ENCODE peak calls at places on chromosomes 4 and X, in ten cellular contexts. One of them, this sample, is unnamed.

GRCh38 chr4:8323947-8324555 is 54.5 kb downstream of the HTRA3 start:
- DNase-seq in A172: no peak
- DNase-seq in activated CD8-positive, alpha-beta memory T cell treated with anti-CD3 and anti-CD28 coated beads for 1 hour: no peak
- DNase-seq in NCI-H748 treated with DMSO at 0.1 percent for 48 hours: no peak
- DNase-seq in activated T-cell treated with anti-CD3 and anti-CD28 coated beads, Interleukin-2, amount 50 U/mL, for 1 hour: peak; percentile 8
- DNase-seq in RWPE1: no peak
- DNase-seq in stimulated activated naive CD8-positive, alpha-beta T cell treated with anti-CD3 and anti-CD28 coated beads, Interleukin-15, Interleukin-2, amounts not matched to agents 100 U/mL and 50 U/mL, for 24 hours: no peak
- DNase-seq in CD8-positive, alpha-beta memory T cell: no peak
- DNase-seq in HS-5: no peak
- DNase-seq in AG09309: no peak
- DNase-seq in this sample: peak; percentile 59

GRCh38 chr4:121360496-121360895 is 20.3 kb downstream of the QRFPR start:
- DNase-seq in A172: no peak
- DNase-seq in activated CD8-positive, alpha-beta memory T cell treated with anti-CD3 and anti-CD28 coated beads for 1 hour: no peak
- DNase-seq in NCI-H748 treated with DMSO at 0.1 percent for 48 hours: no peak
- DNase-seq in activated T-cell treated with anti-CD3 and anti-CD28 coated beads, Interleukin-2, amount 50 U/mL, for 1 hour: no peak
- DNase-seq in RWPE1: no peak
- DNase-seq in stimulated activated naive CD8-positive, alpha-beta T cell treated with anti-CD3 and anti-CD28 coated beads, Interleukin-15, Interleukin-2, amounts not matched to agents 100 U/mL and 50 U/mL, for 24 hours: no peak
- DNase-seq in CD8-positive, alpha-beta memory T cell: no peak
- DNase-seq in HS-5: no peak
- DNase-seq in AG09309: no peak
- DNase-seq in this sample: no peak

GRCh38 chr4:26062221-26062620 is 148.2 kb downstream of the SMIM20 start:
- DNase-seq in A172: no peak
- DNase-seq in activated CD8-positive, alpha-beta memory T cell treated with anti-CD3 and anti-CD28 coated beads for 1 hour: no peak
- DNase-seq in NCI-H748 treated with DMSO at 0.1 percent for 48 hours: no peak
- DNase-seq in activated T-cell treated with anti-CD3 and anti-CD28 coated beads, Interleukin-2, amount 50 U/mL, for 1 hour: no peak
- DNase-seq in RWPE1: no peak
- DNase-seq in stimulated activated naive CD8-positive, alpha-beta T cell treated with anti-CD3 and anti-CD28 coated beads, Interleukin-15, Interleukin-2, amounts not matched to agents 100 U/mL and 50 U/mL, for 24 hours: no peak
- DNase-seq in CD8-positive, alpha-beta memory T cell: no peak
- DNase-seq in HS-5: no peak
- DNase-seq in AG09309: no peak
- DNase-seq in this sample: no peak

GRCh38 chr4:6221296-6221850 is 21.0 kb upstream of the JAKMIP1 start:
- DNase-seq in A172: no peak
- DNase-seq in activated CD8-positive, alpha-beta memory T cell treated with anti-CD3 and anti-CD28 coated beads for 1 hour: no peak
- DNase-seq in NCI-H748 treated with DMSO at 0.1 percent for 48 hours: peak; percentile 88
- DNase-seq in activated T-cell treated with anti-CD3 and anti-CD28 coated beads, Interleukin-2, amount 50 U/mL, for 1 hour: no peak
- DNase-seq in RWPE1: no peak
- DNase-seq in stimulated activated naive CD8-positive, alpha-beta T cell treated with anti-CD3 and anti-CD28 coated beads, Interleukin-15, Interleukin-2, amounts not matched to agents 100 U/mL and 50 U/mL, for 24 hours: no peak
- DNase-seq in CD8-positive, alpha-beta memory T cell: no peak
- DNase-seq in HS-5: no peak
- DNase-seq in AG09309: no peak
- DNase-seq in this sample: no peak

GRCh38 chrX:129779086-129779672 is 570 bp upstream of the SASH3 start:
- DNase-seq in A172: no peak
- DNase-seq in activated CD8-positive, alpha-beta memory T cell treated with anti-CD3 and anti-CD28 coated beads for 1 hour: no peak
- DNase-seq in NCI-H748 treated with DMSO at 0.1 percent for 48 hours: no peak
- DNase-seq in activated T-cell treated with anti-CD3 and anti-CD28 coated beads, Interleukin-2, amount 50 U/mL, for 1 hour: no peak
- DNase-seq in RWPE1: no peak
- DNase-seq in stimulated activated naive CD8-positive, alpha-beta T cell treated with anti-CD3 and anti-CD28 coated beads, Interleukin-15, Interleukin-2, amounts not matched to agents 100 U/mL and 50 U/mL, for 24 hours: no peak
- DNase-seq in CD8-positive, alpha-beta memory T cell: no peak
- DNase-seq in HS-5: no peak
- DNase-seq in AG09309: no peak
- DNase-seq in this sample: no peak

GRCh38 chrX:54357414-54358377 is at the start of gene WNK3:
- DNase-seq in A172: peak; percentile 75
- DNase-seq in activated CD8-positive, alpha-beta memory T cell treated with anti-CD3 and anti-CD28 coated beads for 1 hour: no peak
- DNase-seq in NCI-H748 treated with DMSO at 0.1 percent for 48 hours: peak; percentile 78
- DNase-seq in activated T-cell treated with anti-CD3 and anti-CD28 coated beads, Interleukin-2, amount 50 U/mL, for 1 hour: peak; percentile 42
- DNase-seq in RWPE1: peak; percentile 60
- DNase-seq in stimulated activated naive CD8-positive, alpha-beta T cell treated with anti-CD3 and anti-CD28 coated beads, Interleukin-15, Interleukin-2, amounts not matched to agents 100 U/mL and 50 U/mL, for 24 hours: peak; percentile 45
- DNase-seq in CD8-positive, alpha-beta memory T cell: peak; percentile 4
- DNase-seq in HS-5: peak; percentile 36
- DNase-seq in AG09309: no peak
- DNase-seq in this sample: peak; percentile 71

GRCh38 chr4:177380730-177381287 is 61.4 kb downstream of the AGA start:
- DNase-seq in A172: no peak
- DNase-seq in activated CD8-positive, alpha-beta memory T cell treated with anti-CD3 and anti-CD28 coated beads for 1 hour: no peak
- DNase-seq in NCI-H748 treated with DMSO at 0.1 percent for 48 hours: no peak
- DNase-seq in activated T-cell treated with anti-CD3 and anti-CD28 coated beads, Interleukin-2, amount 50 U/mL, for 1 hour: no peak
- DNase-seq in RWPE1: no peak
- DNase-seq in stimulated activated naive CD8-positive, alpha-beta T cell treated with anti-CD3 and anti-CD28 coated beads, Interleukin-15, Interleukin-2, amounts not matched to agents 100 U/mL and 50 U/mL, for 24 hours: no peak
- DNase-seq in CD8-positive, alpha-beta memory T cell: no peak
- DNase-seq in HS-5: no peak
- DNase-seq in AG09309: no peak
- DNase-seq in this sample: no peak

GRCh38 chr4:140884431-140885058 is 128.4 kb upstream of the TBC1D9 start:
- DNase-seq in A172: peak; percentile 72
- DNase-seq in activated CD8-positive, alpha-beta memory T cell treated with anti-CD3 and anti-CD28 coated beads for 1 hour: no peak
- DNase-seq in NCI-H748 treated with DMSO at 0.1 percent for 48 hours: peak; percentile 55
- DNase-seq in activated T-cell treated with anti-CD3 and anti-CD28 coated beads, Interleukin-2, amount 50 U/mL, for 1 hour: no peak
- DNase-seq in RWPE1: peak; percentile 49
- DNase-seq in stimulated activated naive CD8-positive, alpha-beta T cell treated with anti-CD3 and anti-CD28 coated beads, Interleukin-15, Interleukin-2, amounts not matched to agents 100 U/mL and 50 U/mL, for 24 hours: peak; percentile 9
- DNase-seq in CD8-positive, alpha-beta memory T cell: no peak
- DNase-seq in HS-5: peak; percentile 18
- DNase-seq in AG09309: peak; percentile 55
- DNase-seq in this sample: no peak

GRCh38 chr4:140223056-140223810 is 69.2 kb upstream of the MAML3 start:
- DNase-seq in A172: no peak
- DNase-seq in activated CD8-positive, alpha-beta memory T cell treated with anti-CD3 and anti-CD28 coated beads for 1 hour: no peak
- DNase-seq in NCI-H748 treated with DMSO at 0.1 percent for 48 hours: no peak
- DNase-seq in activated T-cell treated with anti-CD3 and anti-CD28 coated beads, Interleukin-2, amount 50 U/mL, for 1 hour: no peak
- DNase-seq in RWPE1: no peak
- DNase-seq in stimulated activated naive CD8-positive, alpha-beta T cell treated with anti-CD3 and anti-CD28 coated beads, Interleukin-15, Interleukin-2, amounts not matched to agents 100 U/mL and 50 U/mL, for 24 hours: no peak
- DNase-seq in CD8-positive, alpha-beta memory T cell: no peak
- DNase-seq in HS-5: no peak
- DNase-seq in AG09309: no peak
- DNase-seq in this sample: no peak

GRCh38 chr4:183532823-183533222 is 28.0 kb downstream of the ING2 start:
- DNase-seq in A172: peak; percentile 69
- DNase-seq in activated CD8-positive, alpha-beta memory T cell treated with anti-CD3 and anti-CD28 coated beads for 1 hour: no peak
- DNase-seq in NCI-H748 treated with DMSO at 0.1 percent for 48 hours: no peak
- DNase-seq in activated T-cell treated with anti-CD3 and anti-CD28 coated beads, Interleukin-2, amount 50 U/mL, for 1 hour: no peak
- DNase-seq in RWPE1: no peak
- DNase-seq in stimulated activated naive CD8-positive, alpha-beta T cell treated with anti-CD3 and anti-CD28 coated beads, Interleukin-15, Interleukin-2, amounts not matched to agents 100 U/mL and 50 U/mL, for 24 hours: no peak
- DNase-seq in CD8-positive, alpha-beta memory T cell: no peak
- DNase-seq in HS-5: peak; percentile 44
- DNase-seq in AG09309: peak; percentile 80
- DNase-seq in this sample: no peak

GRCh38 chr4:88054909-88055308 is 47.5 kb downstream of the PKD2 start:
- DNase-seq in A172: peak; percentile 59
- DNase-seq in activated CD8-positive, alpha-beta memory T cell treated with anti-CD3 and anti-CD28 coated beads for 1 hour: no peak
- DNase-seq in NCI-H748 treated with DMSO at 0.1 percent for 48 hours: no peak
- DNase-seq in activated T-cell treated with anti-CD3 and anti-CD28 coated beads, Interleukin-2, amount 50 U/mL, for 1 hour: no peak
- DNase-seq in RWPE1: peak; percentile 23
- DNase-seq in stimulated activated naive CD8-positive, alpha-beta T cell treated with anti-CD3 and anti-CD28 coated beads, Interleukin-15, Interleukin-2, amounts not matched to agents 100 U/mL and 50 U/mL, for 24 hours: no peak
- DNase-seq in CD8-positive, alpha-beta memory T cell: no peak
- DNase-seq in HS-5: peak; percentile 5
- DNase-seq in AG09309: no peak
- DNase-seq in this sample: no peak

GRCh38 chrX:115948018-115948923 is 222.3 kb upstream of the AGTR2 start:
- DNase-seq in A172: no peak
- DNase-seq in activated CD8-positive, alpha-beta memory T cell treated with anti-CD3 and anti-CD28 coated beads for 1 hour: no peak
- DNase-seq in NCI-H748 treated with DMSO at 0.1 percent for 48 hours: no peak
- DNase-seq in activated T-cell treated with anti-CD3 and anti-CD28 coated beads, Interleukin-2, amount 50 U/mL, for 1 hour: no peak
- DNase-seq in RWPE1: no peak
- DNase-seq in stimulated activated naive CD8-positive, alpha-beta T cell treated with anti-CD3 and anti-CD28 coated beads, Interleukin-15, Interleukin-2, amounts not matched to agents 100 U/mL and 50 U/mL, for 24 hours: no peak
- DNase-seq in CD8-positive, alpha-beta memory T cell: no peak
- DNase-seq in HS-5: no peak
- DNase-seq in AG09309: no peak
- DNase-seq in this sample: no peak

GRCh38 chrX:38347136-38347535 is 5.3 kb upstream of the OTC start:
- DNase-seq in A172: peak; percentile 56
- DNase-seq in activated CD8-positive, alpha-beta memory T cell treated with anti-CD3 and anti-CD28 coated beads for 1 hour: no peak
- DNase-seq in NCI-H748 treated with DMSO at 0.1 percent for 48 hours: no peak
- DNase-seq in activated T-cell treated with anti-CD3 and anti-CD28 coated beads, Interleukin-2, amount 50 U/mL, for 1 hour: no peak
- DNase-seq in RWPE1: no peak
- DNase-seq in stimulated activated naive CD8-positive, alpha-beta T cell treated with anti-CD3 and anti-CD28 coated beads, Interleukin-15, Interleukin-2, amounts not matched to agents 100 U/mL and 50 U/mL, for 24 hours: no peak
- DNase-seq in CD8-positive, alpha-beta memory T cell: no peak
- DNase-seq in HS-5: peak; percentile 46
- DNase-seq in AG09309: peak; percentile 25
- DNase-seq in this sample: no peak

GRCh38 chr4:83250666-83251065 is 33.9 kb downstream of the COQ2 start:
- DNase-seq in A172: no peak
- DNase-seq in activated CD8-positive, alpha-beta memory T cell treated with anti-CD3 and anti-CD28 coated beads for 1 hour: no peak
- DNase-seq in NCI-H748 treated with DMSO at 0.1 percent for 48 hours: no peak
- DNase-seq in activated T-cell treated with anti-CD3 and anti-CD28 coated beads, Interleukin-2, amount 50 U/mL, for 1 hour: no peak
- DNase-seq in RWPE1: no peak
- DNase-seq in stimulated activated naive CD8-positive, alpha-beta T cell treated with anti-CD3 and anti-CD28 coated beads, Interleukin-15, Interleukin-2, amounts not matched to agents 100 U/mL and 50 U/mL, for 24 hours: no peak
- DNase-seq in CD8-positive, alpha-beta memory T cell: no peak
- DNase-seq in HS-5: no peak
- DNase-seq in AG09309: no peak
- DNase-seq in this sample: no peak

GRCh38 chr4:152486414-152487389 is 49.2 kb downstream of the FBXW7 start:
- DNase-seq in A172: no peak
- DNase-seq in activated CD8-positive, alpha-beta memory T cell treated with anti-CD3 and anti-CD28 coated beads for 1 hour: no peak
- DNase-seq in NCI-H748 treated with DMSO at 0.1 percent for 48 hours: no peak
- DNase-seq in activated T-cell treated with anti-CD3 and anti-CD28 coated beads, Interleukin-2, amount 50 U/mL, for 1 hour: no peak
- DNase-seq in RWPE1: no peak
- DNase-seq in stimulated activated naive CD8-positive, alpha-beta T cell treated with anti-CD3 and anti-CD28 coated beads, Interleukin-15, Interleukin-2, amounts not matched to agents 100 U/mL and 50 U/mL, for 24 hours: no peak
- DNase-seq in CD8-positive, alpha-beta memory T cell: no peak
- DNase-seq in HS-5: no peak
- DNase-seq in AG09309: no peak
- DNase-seq in this sample: no peak

GRCh38 chr4:25299476-25300203 is 12.9 kb upstream of the ZCCHC4 start:
- DNase-seq in A172: no peak
- DNase-seq in activated CD8-positive, alpha-beta memory T cell treated with anti-CD3 and anti-CD28 coated beads for 1 hour: no peak
- DNase-seq in NCI-H748 treated with DMSO at 0.1 percent for 48 hours: peak; percentile 13
- DNase-seq in activated T-cell treated with anti-CD3 and anti-CD28 coated beads, Interleukin-2, amount 50 U/mL, for 1 hour: no peak
- DNase-seq in RWPE1: peak; percentile 47
- DNase-seq in stimulated activated naive CD8-positive, alpha-beta T cell treated with anti-CD3 and anti-CD28 coated beads, Interleukin-15, Interleukin-2, amounts not matched to agents 100 U/mL and 50 U/mL, for 24 hours: no peak
- DNase-seq in CD8-positive, alpha-beta memory T cell: no peak
- DNase-seq in HS-5: no peak
- DNase-seq in AG09309: no peak
- DNase-seq in this sample: no peak

GRCh38 chr4:146520894-146521542 is 722 bp downstream of the SLC10A7 start:
- DNase-seq in A172: peak; percentile 40
- DNase-seq in activated CD8-positive, alpha-beta memory T cell treated with anti-CD3 and anti-CD28 coated beads for 1 hour: no peak
- DNase-seq in NCI-H748 treated with DMSO at 0.1 percent for 48 hours: no peak
- DNase-seq in activated T-cell treated with anti-CD3 and anti-CD28 coated beads, Interleukin-2, amount 50 U/mL, for 1 hour: peak; percentile 22
- DNase-seq in RWPE1: peak; percentile 29
- DNase-seq in stimulated activated naive CD8-positive, alpha-beta T cell treated with anti-CD3 and anti-CD28 coated beads, Interleukin-15, Interleukin-2, amounts not matched to agents 100 U/mL and 50 U/mL, for 24 hours: peak; percentile 23
- DNase-seq in CD8-positive, alpha-beta memory T cell: peak; percentile 7
- DNase-seq in HS-5: peak; percentile 4
- DNase-seq in AG09309: peak; percentile 23
- DNase-seq in this sample: peak; percentile 66

GRCh38 chr4:124253080-124253479 is 459.5 kb downstream of the ANKRD50 start:
- DNase-seq in A172: no peak
- DNase-seq in activated CD8-positive, alpha-beta memory T cell treated with anti-CD3 and anti-CD28 coated beads for 1 hour: no peak
- DNase-seq in NCI-H748 treated with DMSO at 0.1 percent for 48 hours: peak; percentile 90
- DNase-seq in activated T-cell treated with anti-CD3 and anti-CD28 coated beads, Interleukin-2, amount 50 U/mL, for 1 hour: no peak
- DNase-seq in RWPE1: no peak
- DNase-seq in stimulated activated naive CD8-positive, alpha-beta T cell treated with anti-CD3 and anti-CD28 coated beads, Interleukin-15, Interleukin-2, amounts not matched to agents 100 U/mL and 50 U/mL, for 24 hours: no peak
- DNase-seq in CD8-positive, alpha-beta memory T cell: no peak
- DNase-seq in HS-5: no peak
- DNase-seq in AG09309: no peak
- DNase-seq in this sample: no peak

GRCh38 chr4:182521006-182521405 is 277.8 kb downstream of the TENM3 start:
- DNase-seq in A172: no peak
- DNase-seq in activated CD8-positive, alpha-beta memory T cell treated with anti-CD3 and anti-CD28 coated beads for 1 hour: no peak
- DNase-seq in NCI-H748 treated with DMSO at 0.1 percent for 48 hours: no peak
- DNase-seq in activated T-cell treated with anti-CD3 and anti-CD28 coated beads, Interleukin-2, amount 50 U/mL, for 1 hour: no peak
- DNase-seq in RWPE1: no peak
- DNase-seq in stimulated activated naive CD8-positive, alpha-beta T cell treated with anti-CD3 and anti-CD28 coated beads, Interleukin-15, Interleukin-2, amounts not matched to agents 100 U/mL and 50 U/mL, for 24 hours: no peak
- DNase-seq in CD8-positive, alpha-beta memory T cell: no peak
- DNase-seq in HS-5: no peak
- DNase-seq in AG09309: no peak
- DNase-seq in this sample: no peak

GRCh38 chr4:70830054-70830453 is 9.6 kb downstream of the GRSF1 start:
- DNase-seq in A172: no peak
- DNase-seq in activated CD8-positive, alpha-beta memory T cell treated with anti-CD3 and anti-CD28 coated beads for 1 hour: no peak
- DNase-seq in NCI-H748 treated with DMSO at 0.1 percent for 48 hours: no peak
- DNase-seq in activated T-cell treated with anti-CD3 and anti-CD28 coated beads, Interleukin-2, amount 50 U/mL, for 1 hour: no peak
- DNase-seq in RWPE1: no peak
- DNase-seq in stimulated activated naive CD8-positive, alpha-beta T cell treated with anti-CD3 and anti-CD28 coated beads, Interleukin-15, Interleukin-2, amounts not matched to agents 100 U/mL and 50 U/mL, for 24 hours: no peak
- DNase-seq in CD8-positive, alpha-beta memory T cell: no peak
- DNase-seq in HS-5: no peak
- DNase-seq in AG09309: no peak
- DNase-seq in this sample: no peak

GRCh38 chr4:41022116-41022515 is 192.2 kb downstream of the APBB2 start:
- DNase-seq in A172: no peak
- DNase-seq in activated CD8-positive, alpha-beta memory T cell treated with anti-CD3 and anti-CD28 coated beads for 1 hour: no peak
- DNase-seq in NCI-H748 treated with DMSO at 0.1 percent for 48 hours: no peak
- DNase-seq in activated T-cell treated with anti-CD3 and anti-CD28 coated beads, Interleukin-2, amount 50 U/mL, for 1 hour: no peak
- DNase-seq in RWPE1: no peak
- DNase-seq in stimulated activated naive CD8-positive, alpha-beta T cell treated with anti-CD3 and anti-CD28 coated beads, Interleukin-15, Interleukin-2, amounts not matched to agents 100 U/mL and 50 U/mL, for 24 hours: no peak
- DNase-seq in CD8-positive, alpha-beta memory T cell: no peak
- DNase-seq in HS-5: peak; percentile 24
- DNase-seq in AG09309: peak; percentile 51
- DNase-seq in this sample: no peak

GRCh38 chrX:27391601-27392000 is 71.5 kb downstream of the PPP4R3C start:
- DNase-seq in A172: no peak
- DNase-seq in activated CD8-positive, alpha-beta memory T cell treated with anti-CD3 and anti-CD28 coated beads for 1 hour: no peak
- DNase-seq in NCI-H748 treated with DMSO at 0.1 percent for 48 hours: no peak
- DNase-seq in activated T-cell treated with anti-CD3 and anti-CD28 coated beads, Interleukin-2, amount 50 U/mL, for 1 hour: no peak
- DNase-seq in RWPE1: no peak
- DNase-seq in stimulated activated naive CD8-positive, alpha-beta T cell treated with anti-CD3 and anti-CD28 coated beads, Interleukin-15, Interleukin-2, amounts not matched to agents 100 U/mL and 50 U/mL, for 24 hours: no peak
- DNase-seq in CD8-positive, alpha-beta memory T cell: no peak
- DNase-seq in HS-5: no peak
- DNase-seq in AG09309: no peak
- DNase-seq in this sample: no peak

GRCh38 chrX:44042731-44043130 is 69.5 kb upstream of the NDP start:
- DNase-seq in A172: no peak
- DNase-seq in activated CD8-positive, alpha-beta memory T cell treated with anti-CD3 and anti-CD28 coated beads for 1 hour: no peak
- DNase-seq in NCI-H748 treated with DMSO at 0.1 percent for 48 hours: no peak
- DNase-seq in activated T-cell treated with anti-CD3 and anti-CD28 coated beads, Interleukin-2, amount 50 U/mL, for 1 hour: no peak
- DNase-seq in RWPE1: no peak
- DNase-seq in stimulated activated naive CD8-positive, alpha-beta T cell treated with anti-CD3 and anti-CD28 coated beads, Interleukin-15, Interleukin-2, amounts not matched to agents 100 U/mL and 50 U/mL, for 24 hours: no peak
- DNase-seq in CD8-positive, alpha-beta memory T cell: no peak
- DNase-seq in HS-5: no peak
- DNase-seq in AG09309: no peak
- DNase-seq in this sample: no peak

GRCh38 chr4:69754926-69755580 is 5.4 kb downstream of the SULT1B1 start:
- DNase-seq in A172: no peak
- DNase-seq in activated CD8-positive, alpha-beta memory T cell treated with anti-CD3 and anti-CD28 coated beads for 1 hour: no peak
- DNase-seq in NCI-H748 treated with DMSO at 0.1 percent for 48 hours: no peak
- DNase-seq in activated T-cell treated with anti-CD3 and anti-CD28 coated beads, Interleukin-2, amount 50 U/mL, for 1 hour: no peak
- DNase-seq in RWPE1: no peak
- DNase-seq in stimulated activated naive CD8-positive, alpha-beta T cell treated with anti-CD3 and anti-CD28 coated beads, Interleukin-15, Interleukin-2, amounts not matched to agents 100 U/mL and 50 U/mL, for 24 hours: no peak
- DNase-seq in CD8-positive, alpha-beta memory T cell: no peak
- DNase-seq in HS-5: no peak
- DNase-seq in AG09309: no peak
- DNase-seq in this sample: no peak

GRCh38 chr4:129515356-129515755 is 419.4 kb downstream of the C4orf33 start:
- DNase-seq in A172: no peak
- DNase-seq in activated CD8-positive, alpha-beta memory T cell treated with anti-CD3 and anti-CD28 coated beads for 1 hour: no peak
- DNase-seq in NCI-H748 treated with DMSO at 0.1 percent for 48 hours: no peak
- DNase-seq in activated T-cell treated with anti-CD3 and anti-CD28 coated beads, Interleukin-2, amount 50 U/mL, for 1 hour: no peak
- DNase-seq in RWPE1: no peak
- DNase-seq in stimulated activated naive CD8-positive, alpha-beta T cell treated with anti-CD3 and anti-CD28 coated beads, Interleukin-15, Interleukin-2, amounts not matched to agents 100 U/mL and 50 U/mL, for 24 hours: no peak
- DNase-seq in CD8-positive, alpha-beta memory T cell: no peak
- DNase-seq in HS-5: peak; percentile 4
- DNase-seq in AG09309: no peak
- DNase-seq in this sample: no peak

GRCh38 chr4:176034498-176034897 is 31.1 kb upstream of the WDR17 start:
- DNase-seq in A172: peak; percentile 21
- DNase-seq in activated CD8-positive, alpha-beta memory T cell treated with anti-CD3 and anti-CD28 coated beads for 1 hour: no peak
- DNase-seq in NCI-H748 treated with DMSO at 0.1 percent for 48 hours: no peak
- DNase-seq in activated T-cell treated with anti-CD3 and anti-CD28 coated beads, Interleukin-2, amount 50 U/mL, for 1 hour: no peak
- DNase-seq in RWPE1: peak; percentile 8
- DNase-seq in stimulated activated naive CD8-positive, alpha-beta T cell treated with anti-CD3 and anti-CD28 coated beads, Interleukin-15, Interleukin-2, amounts not matched to agents 100 U/mL and 50 U/mL, for 24 hours: peak; percentile 8
- DNase-seq in CD8-positive, alpha-beta memory T cell: no peak
- DNase-seq in HS-5: peak; percentile 31
- DNase-seq in AG09309: peak; percentile 10
- DNase-seq in this sample: no peak

GRCh38 chrX:149950681-149951080 is 12.4 kb upstream of the EOLA2 start:
- DNase-seq in A172: peak; percentile 39
- DNase-seq in activated CD8-positive, alpha-beta memory T cell treated with anti-CD3 and anti-CD28 coated beads for 1 hour: no peak
- DNase-seq in NCI-H748 treated with DMSO at 0.1 percent for 48 hours: no peak
- DNase-seq in activated T-cell treated with anti-CD3 and anti-CD28 coated beads, Interleukin-2, amount 50 U/mL, for 1 hour: no peak
- DNase-seq in RWPE1: peak; percentile 9
- DNase-seq in stimulated activated naive CD8-positive, alpha-beta T cell treated with anti-CD3 and anti-CD28 coated beads, Interleukin-15, Interleukin-2, amounts not matched to agents 100 U/mL and 50 U/mL, for 24 hours: no peak
- DNase-seq in CD8-positive, alpha-beta memory T cell: no peak
- DNase-seq in HS-5: no peak
- DNase-seq in AG09309: peak; percentile 10
- DNase-seq in this sample: no peak

GRCh38 chr4:88033309-88033708 is 25.9 kb downstream of the PKD2 start:
- DNase-seq in A172: peak; percentile 45
- DNase-seq in activated CD8-positive, alpha-beta memory T cell treated with anti-CD3 and anti-CD28 coated beads for 1 hour: peak; percentile 2
- DNase-seq in NCI-H748 treated with DMSO at 0.1 percent for 48 hours: peak; percentile 9
- DNase-seq in activated T-cell treated with anti-CD3 and anti-CD28 coated beads, Interleukin-2, amount 50 U/mL, for 1 hour: no peak
- DNase-seq in RWPE1: peak; percentile 44
- DNase-seq in stimulated activated naive CD8-positive, alpha-beta T cell treated with anti-CD3 and anti-CD28 coated beads, Interleukin-15, Interleukin-2, amounts not matched to agents 100 U/mL and 50 U/mL, for 24 hours: peak; percentile 26
- DNase-seq in CD8-positive, alpha-beta memory T cell: peak; percentile 35
- DNase-seq in HS-5: no peak
- DNase-seq in AG09309: no peak
- DNase-seq in this sample: no peak